ENCODE peak calls at places on chromosomes 13 and 19, in ten cellular contexts. Q, T, W, K, D, E, Y, F, X and G are unnamed samples.

GRCh38 chr13:32023698-32024097 is 7.9 kb upstream of the FRY start:
- DNase-seq in Q (no peak), T (no peak), W (no peak), K (no peak), D (no peak), E (no peak), Y (no peak), F (no peak), X (peak), G (no peak)

GRCh38 chr19:38667552-38668205 is 20.2 kb downstream of the ACTN4 start:
- DNase-seq in Q (no peak), T (no peak), W (no peak), K (no peak), D (no peak), E (no peak), Y (no peak), F (no peak), X (no peak), G (peak)

GRCh38 chr13:97313481-97313880 is 91.3 kb downstream of the MBNL2 start:
- DNase-seq in Q (no peak), T (no peak), W (no peak), K (no peak), D (no peak), E (no peak), Y (no peak), F (no peak), X (no peak), G (no peak)

GRCh38 chr13:94232161-94232560 is 247.3 kb downstream of the DCT start:
- DNase-seq in Q (no peak), T (no peak), W (no peak), K (no peak), D (no peak), E (no peak), Y (no peak), F (no peak), X (no peak), G (no peak)

GRCh38 chr19:31639306-31639705 is 290.1 kb upstream of the TSHZ3 start:
- DNase-seq in Q (no peak), T (no peak), W (no peak), K (no peak), D (no peak), E (no peak), Y (no peak), F (no peak), X (peak), G (no peak)

GRCh38 chr19:52566588-52566987 is 3.5 kb upstream of the ZNF701 start:
- DNase-seq in Q (no peak), T (no peak), W (no peak), K (no peak), D (no peak), E (no peak), Y (no peak), F (no peak), X (peak), G (peak)

GRCh38 chr19:49579947-49580263 is 451 bp downstream of the NOSIP start:
- DNase-seq in Q (no peak), T (no peak), W (peak), K (no peak), D (no peak), E (no peak), Y (no peak), F (no peak), X (no peak), G (no peak)

GRCh38 chr13:98349731-98350305 is 172.7 kb upstream of the RNF113B start:
- DNase-seq in Q (peak), T (no peak), W (peak), K (peak), D (no peak), E (peak), Y (no peak), F (no peak), X (no peak), G (no peak)

GRCh38 chr19:29259867-29260281 is 46.9 kb upstream of the UQCRFS1 start:
- DNase-seq in Q (no peak), T (no peak), W (no peak), K (no peak), D (no peak), E (peak), Y (peak), F (no peak), X (no peak), G (no peak)

GRCh38 chr13:30017880-30018279 is 167.5 kb upstream of the UBL3 start:
- DNase-seq in Q (no peak), T (no peak), W (peak), K (no peak), D (no peak), E (no peak), Y (no peak), F (no peak), X (no peak), G (no peak)

GRCh38 chr19:45406165-45406956 is at the start of gene POLR1G:
- DNase-seq in Q (peak), T (peak), W (peak), K (peak), D (peak), E (peak), Y (peak), F (peak), X (peak), G (peak)

GRCh38 chr19:38037151-38037611 is 130.2 kb downstream of the SIPA1L3 start:
- DNase-seq in Q (no peak), T (no peak), W (peak), K (no peak), D (no peak), E (no peak), Y (no peak), F (no peak), X (no peak), G (no peak)

GRCh38 chr19:12035220-12036172 is at the start of gene ZNF433:
- DNase-seq in Q (peak), T (peak), W (peak), K (peak), D (peak), E (peak), Y (peak), F (peak), X (peak), G (peak)

GRCh38 chr13:75165543-75166230 is 316.3 kb downstream of the TBC1D4 start:
- DNase-seq in Q (no peak), T (no peak), W (no peak), K (no peak), D (no peak), E (no peak), Y (no peak), F (no peak), X (no peak), G (no peak)

GRCh38 chr13:111383591-111384440 is 63.4 kb downstream of the TEX29 start:
- DNase-seq in Q (peak), T (no peak), W (no peak), K (no peak), D (no peak), E (peak), Y (no peak), F (no peak), X (no peak), G (no peak)

GRCh38 chr13:59111711-59112110 is 1052.0 kb downstream of the DIAPH3 start:
- DNase-seq in Q (no peak), T (no peak), W (no peak), K (no peak), D (peak), E (no peak), Y (no peak), F (no peak), X (peak), G (peak)

GRCh38 chr13:80345771-80346510 is 5.0 kb upstream of the SPRY2 start:
- DNase-seq in Q (no peak), T (no peak), W (no peak), K (no peak), D (no peak), E (no peak), Y (no peak), F (no peak), X (no peak), G (no peak)

GRCh38 chr19:1400281-1401137 is 833 bp downstream of the GAMT start:
- DNase-seq in Q (peak), T (no peak), W (peak), K (no peak), D (peak), E (no peak), Y (no peak), F (no peak), X (peak), G (peak)

GRCh38 chr19:20999731-21000352 is 20.6 kb upstream of the ZNF430 start:
- DNase-seq in Q (peak), T (peak), W (peak), K (peak), D (peak), E (peak), Y (peak), F (peak), X (peak), G (peak)

GRCh38 chr19:10968527-10969081 is 7.8 kb downstream of the SMARCA4 start:
- DNase-seq in Q (no peak), T (no peak), W (no peak), K (no peak), D (no peak), E (no peak), Y (no peak), F (no peak), X (no peak), G (no peak)

GRCh38 chr19:43936219-43936618 is 1.1 kb upstream of the ZNF45 start:
- DNase-seq in Q (no peak), T (no peak), W (no peak), K (no peak), D (no peak), E (no peak), Y (no peak), F (no peak), X (no peak), G (no peak)

GRCh38 chr19:8028951-8029491 is 23.5 kb upstream of the CCL25 start:
- DNase-seq in Q (no peak), T (no peak), W (peak), K (peak), D (peak), E (no peak), Y (no peak), F (no peak), X (peak), G (no peak)

DNA sequence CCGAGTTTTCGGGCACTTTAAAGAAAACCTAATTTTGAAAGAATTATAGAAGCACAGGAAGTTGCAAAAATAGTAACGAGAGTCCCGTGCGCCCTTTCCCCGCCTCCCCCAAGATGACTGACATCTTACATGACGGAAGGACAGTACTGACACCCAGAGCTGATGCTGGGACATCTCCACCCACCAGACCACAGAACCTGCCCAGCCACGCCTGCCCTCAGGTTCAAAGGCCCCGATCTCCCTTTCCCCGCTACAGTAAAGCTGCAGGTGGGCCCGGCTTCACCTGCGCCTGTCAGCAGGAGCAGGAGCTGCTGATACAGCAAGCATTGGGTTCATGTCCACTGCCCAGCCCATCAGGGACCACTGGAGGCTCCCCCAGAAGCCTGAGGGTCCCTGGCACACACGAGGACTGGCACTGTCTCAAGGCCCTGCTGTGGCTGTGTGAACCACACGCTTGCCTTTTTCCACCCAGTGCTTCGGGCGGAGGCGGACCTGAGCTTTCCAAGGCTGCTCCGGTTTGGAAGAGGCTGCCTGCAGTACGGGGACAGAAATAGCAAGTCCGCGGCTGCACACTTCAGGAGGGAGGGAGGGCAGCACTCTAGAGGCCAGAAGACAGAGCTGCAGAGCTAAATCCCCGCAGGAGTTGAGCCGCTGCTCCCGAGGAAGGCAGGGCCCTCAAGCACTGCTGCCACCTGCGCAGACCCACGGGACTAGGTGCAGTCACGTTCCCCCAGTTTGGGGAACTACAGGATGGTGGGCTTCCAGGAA is 8.7 kb downstream of the MAP2K2 start:
- DNase-seq in Q (peak), T (peak), W (peak), K (no peak), D (no peak), E (no peak), Y (no peak), F (peak), X (no peak), G (no peak)
- H3K4me3 ChIP-seq in Q (no peak), T (no peak), W (no peak), K (no peak), D (no peak), E (no peak), Y (no peak), F (peak), X (no peak), G (no peak)

GRCh38 chr19:57914517-57914916 is 1.9 kb downstream of the ZNF417 start:
- DNase-seq in Q (no peak), T (no peak), W (no peak), K (no peak), D (no peak), E (no peak), Y (no peak), F (no peak), X (no peak), G (no peak)
- H3K4me3 ChIP-seq in Q (no peak), T (no peak), W (no peak), K (no peak), D (no peak), E (no peak), Y (no peak), F (peak), X (no peak), G (no peak)

DNA sequence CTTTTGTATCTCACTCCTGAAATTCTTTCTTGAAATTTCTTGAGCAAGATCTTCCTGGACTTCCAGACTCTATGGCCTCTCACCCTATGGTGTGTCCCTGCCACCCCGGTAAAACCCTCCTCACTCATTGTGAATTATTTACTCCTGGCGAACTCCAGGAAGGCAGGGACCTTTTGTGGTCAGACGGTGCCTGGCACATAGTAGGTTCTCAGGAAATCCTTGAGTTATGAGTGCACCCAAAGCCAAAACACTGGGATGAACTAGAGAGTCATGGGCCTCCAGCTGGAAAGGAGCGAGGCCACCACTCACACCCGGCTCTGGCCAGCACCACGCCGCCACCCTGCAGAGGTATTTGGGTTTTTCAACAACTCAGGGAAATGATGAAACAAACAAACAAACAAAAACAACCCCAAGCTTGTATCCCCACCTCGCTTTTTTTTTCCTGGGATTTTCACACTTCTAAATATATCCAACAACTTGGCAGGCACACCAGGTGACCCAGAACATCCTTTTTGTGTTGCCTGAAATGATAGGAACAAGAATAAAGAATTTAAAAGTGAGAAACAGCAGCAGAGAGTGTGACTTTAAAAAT is 11.2 kb downstream of the HPN start:
- DNase-seq in Q (no peak), T (peak), W (peak), K (no peak), D (no peak), E (no peak), Y (no peak), F (no peak), X (no peak), G (no peak)
- H3K4me3 ChIP-seq in Q (no peak), T (no peak), W (no peak), K (no peak), D (no peak), E (no peak), Y (no peak), F (no peak), X (no peak), G (no peak)

GRCh38 chr13:38685974-38686571 is 804 bp upstream of the FREM2 start:
- DNase-seq in Q (no peak), T (no peak), W (peak), K (no peak), D (no peak), E (no peak), Y (no peak), F (no peak), X (peak), G (no peak)
- H3K4me3 ChIP-seq in Q (peak), T (no peak), W (peak), K (peak), D (no peak), E (no peak), Y (peak), F (no peak), X (peak), G (no peak)